ENCODE peak calls at places on chromosomes 6 and 20, in four cellular contexts. R is H1, L is NB4, U is A549. A is an unnamed sample.
A peak's percentile ranks its signal among the peaks of the same experiment; 100 is the strongest.

GRCh38 chr6:6781172-6781876 is 192.8 kb downstream of the LY86 start:
- DNase-seq in R (no peak), L (no peak), U (peak; percentile 53), A (no peak)

GRCh38 chr6:6436366-6436765 is 115.9 kb upstream of the F13A1 start:
- DNase-seq in R (no peak), L (no peak), U (no peak), A (no peak)

GRCh38 chr6:135114355-135115145 is 59.9 kb upstream of the HBS1L start:
- DNase-seq in R (no peak), L (no peak), U (no peak), A (no peak)

GRCh38 chr20:49853640-49854039 is 41.0 kb downstream of the SLC9A8 start:
- DNase-seq in R (no peak), L (no peak), U (peak; percentile 66), A (peak; percentile 61)

GRCh38 chr6:111552999-111553398 is 52.7 kb downstream of the TRAF3IP2 start:
- DNase-seq in R (peak; percentile 41), L (no peak), U (no peak), A (no peak)

GRCh38 chr20:35954907-35955251 is 577 bp upstream of the SCAND1 start:
- DNase-seq in R (no peak), L (peak; percentile 70), U (no peak), A (no peak)

GRCh38 chr20:6162239-6162638 is 39.4 kb upstream of the FERMT1 start:
- DNase-seq in R (no peak), L (no peak), U (no peak), A (no peak)

GRCh38 chr6:140379919-140380318 is 1005.5 kb upstream of the CITED2 start:
- DNase-seq in R (no peak), L (no peak), U (no peak), A (no peak)

GRCh38 chr6:39777661-39778060 is 14.5 kb upstream of the DAAM2 start:
- DNase-seq in R (no peak), L (no peak), U (no peak), A (no peak)

GRCh38 chr6:17972074-17972966 is 15.1 kb downstream of the KIF13A start:
- DNase-seq in R (no peak), L (no peak), U (no peak), A (peak; percentile 36)

GRCh38 chr6:108582618-108583017 is 21.9 kb downstream of the FOXO3 start:
- DNase-seq in R (no peak), L (no peak), U (no peak), A (no peak)

GRCh38 chr6:92408350-92408749 is 1011.0 kb downstream of the EPHA7 start:
- DNase-seq in R (no peak), L (no peak), U (no peak), A (no peak)

GRCh38 chr6:2770171-2770570 is 5.0 kb downstream of the WRNIP1 start:
- DNase-seq in R (no peak), L (no peak), U (no peak), A (peak; percentile 79)

GRCh38 chr6:75266716-75267291 is 17.8 kb downstream of the TMEM30A start:
- DNase-seq in R (no peak), L (peak; percentile 52), U (peak; percentile 54), A (peak; percentile 75)

GRCh38 chr20:23832775-23833508 is 6.4 kb upstream of the CST2 start:
- DNase-seq in R (no peak), L (no peak), U (no peak), A (no peak)

GRCh38 chr20:10739575-10739974 is 65.8 kb upstream of the JAG1 start:
- DNase-seq in R (no peak), L (no peak), U (no peak), A (peak; percentile 47)

GRCh38 chr20:36472656-36473071 is 68.7 kb upstream of the MYL9 start:
- DNase-seq in R (peak; percentile 73), L (no peak), U (peak; percentile 53), A (no peak)

GRCh38 chr6:162706236-162706635 is 21.3 kb downstream of the PRKN start:
- DNase-seq in R (no peak), L (no peak), U (no peak), A (no peak)

GRCh38 chr6:136031982-136032381 is 180.5 kb downstream of the PDE7B start:
- DNase-seq in R (no peak), L (peak; percentile 16), U (peak; percentile 41), A (peak; percentile 66)

GRCh38 chr6:125019873-125020272 is 57.6 kb downstream of the RNF217 start:
- DNase-seq in R (no peak), L (no peak), U (no peak), A (no peak)

GRCh38 chr6:113857565-113858066 is 471 bp downstream of the MARCKS start:
- DNase-seq in R (peak; percentile 53), L (peak; percentile 2), U (peak; percentile 4), A (no peak)

DNA sequence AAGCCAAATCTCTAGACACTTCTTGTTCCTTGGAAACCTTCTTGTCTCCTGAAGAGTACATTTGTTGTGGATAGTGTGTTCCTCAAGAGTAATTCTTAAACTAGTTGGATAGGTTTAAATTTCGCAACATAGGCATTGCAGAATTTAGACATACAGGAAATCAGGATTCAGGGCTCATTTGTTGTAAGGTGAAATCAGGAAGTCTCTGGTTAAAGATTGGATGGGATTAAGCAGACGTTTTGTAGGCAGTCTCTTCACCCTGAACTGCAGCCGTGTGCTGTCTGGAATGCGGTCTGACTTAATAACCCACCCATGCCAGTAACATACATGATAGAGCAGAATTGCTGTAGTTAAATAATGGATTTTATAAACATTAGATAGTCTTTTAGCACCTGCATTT is 21.7 kb downstream of the HIVEP1 start:
- DNase-seq in R (no peak), L (peak; percentile 53), U (no peak), A (no peak)
- TF ChIP-seq MAX in R (no peak), L (no peak), U (no peak), A (no peak)

DNA sequence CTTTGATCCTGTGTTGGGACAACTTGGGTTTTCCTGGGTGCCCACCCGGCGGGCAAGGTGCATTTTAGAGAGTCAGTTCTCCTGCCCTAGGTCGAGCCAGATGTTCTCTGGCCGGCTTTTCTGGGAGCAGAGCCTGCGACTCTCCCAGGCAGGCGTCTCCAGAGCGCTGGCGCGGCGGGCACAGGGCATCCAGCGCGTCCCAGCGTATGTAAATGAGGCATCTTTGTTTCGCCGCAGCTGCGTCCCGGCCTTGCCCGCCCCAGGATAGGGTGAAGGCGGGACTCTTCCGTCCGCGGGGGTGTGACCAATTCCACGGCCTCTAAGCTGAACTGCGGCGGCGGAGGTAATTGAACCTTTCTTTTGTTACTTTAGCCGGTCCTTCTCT is 9.1 kb downstream of the GRIK2 start:
- DNase-seq in R (peak; percentile 72), L (no peak), U (no peak), A (no peak)
- TF ChIP-seq MAX in R (no peak), L (no peak), U (no peak), A (no peak)

DNA sequence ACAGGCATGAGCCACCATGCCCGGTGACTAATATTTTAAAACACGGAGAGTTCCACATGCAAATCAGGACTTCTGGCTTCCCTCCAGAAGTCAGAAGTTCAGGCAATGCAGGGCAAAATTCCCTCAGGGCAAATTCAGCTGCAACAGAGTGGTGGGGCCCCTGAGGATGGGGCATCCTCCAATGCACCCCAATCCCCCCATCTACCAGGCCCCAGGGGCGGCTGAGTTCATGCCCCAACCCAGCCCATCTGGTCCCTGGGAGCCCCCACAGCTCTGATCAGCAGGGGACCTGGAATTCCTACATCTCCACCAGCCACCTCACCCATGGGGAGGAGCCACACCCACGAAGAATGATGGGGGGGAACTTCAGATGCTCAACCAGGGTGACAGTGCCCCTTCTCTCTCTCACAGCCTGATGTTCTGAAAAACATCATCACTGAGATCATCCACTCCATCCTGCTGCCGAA is 22.6 kb downstream of the BPIFB1 start:
- DNase-seq in R (no peak), L (no peak), U (peak; percentile 35), A (no peak)
- TF ChIP-seq MAX in R (no peak), L (no peak), U (no peak), A (no peak)

DNA sequence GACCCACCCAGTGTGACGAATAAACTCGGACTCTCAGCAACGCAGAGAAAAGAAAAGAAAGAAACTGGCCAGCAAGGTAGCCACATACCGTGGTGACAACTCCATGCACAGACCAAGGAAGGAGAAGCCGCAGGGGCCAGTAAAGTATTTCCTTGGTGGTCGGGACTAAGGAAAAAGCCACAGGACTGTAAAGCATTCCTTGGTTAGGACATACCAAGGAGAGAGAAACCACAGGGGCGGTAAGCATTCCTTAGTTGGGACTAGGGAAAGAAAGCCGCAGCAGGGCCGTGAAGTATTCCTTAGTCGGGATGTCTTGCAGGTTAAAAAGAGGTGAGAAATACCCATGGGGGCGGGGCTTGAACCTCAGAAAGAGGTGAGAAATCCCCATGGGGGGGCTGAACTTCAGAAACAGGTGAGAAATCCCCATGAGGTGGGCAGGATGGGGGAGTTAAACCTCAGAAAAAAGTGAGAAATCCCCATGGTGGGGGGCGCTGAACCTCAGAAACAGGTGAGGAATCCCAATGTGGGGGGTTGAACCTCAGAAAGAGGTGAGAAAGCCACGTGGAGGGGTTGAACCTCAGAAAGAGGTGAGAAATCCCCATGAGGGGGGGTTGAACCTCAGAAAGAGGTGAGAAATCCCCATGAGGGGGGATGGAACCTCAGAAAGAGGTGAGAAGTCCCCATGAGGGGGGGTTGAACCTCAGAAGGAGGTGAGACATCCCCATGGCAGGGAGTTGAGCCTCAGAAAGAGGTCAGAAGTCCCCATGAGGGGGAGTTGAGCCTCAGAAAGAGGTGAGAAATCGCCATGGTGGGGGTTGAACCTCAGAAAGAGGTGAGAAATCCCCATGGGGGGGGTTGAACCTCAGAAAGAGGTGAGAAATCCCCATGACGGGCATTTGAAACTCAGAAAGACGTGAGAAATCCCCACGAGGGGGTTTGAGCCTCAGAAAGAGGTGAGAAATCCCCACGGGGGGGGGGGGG is 14.0 kb upstream of the GOPC start:
- DNase-seq in R (peak; percentile 53), L (no peak), U (no peak), A (no peak)
- TF ChIP-seq MAX in R (no peak), L (no peak), U (no peak), A (no peak)

GRCh38 chr6:144415014-144415413 is 129.9 kb downstream of the UTRN start:
- DNase-seq in R (no peak), L (no peak), U (peak; percentile 80), A (peak; percentile 48)
- TF ChIP-seq MAX in R (no peak), L (no peak), U (peak; percentile 22), A (no peak)